ENCODE peak calls at places on chromosomes 2 and 18, in nine cellular contexts. M is GM12865, V is kidney, H is GM06990, T is endothelial cell of umbilical vein, C is progenitor cell of endocrine pancreas, O is heart right ventricle, Y is neural crest cell, G is psoas muscle. E is an unnamed sample.

GRCh38 chr2:168336786-168337388 is 89.5 kb upstream of the STK39 start:
- DNase-seq in H (no peak), M (peak; percentile 48), Y (no peak), O (peak; percentile 17), C (no peak), T (no peak), G (no peak), V (no peak), E (peak; percentile 22)

GRCh38 chr2:133812826-133813617 is 244.8 kb upstream of the NCKAP5 start:
- DNase-seq in T (peak; percentile 78), G (no peak), M (no peak), H (no peak), V (no peak), C (no peak), Y (no peak), O (no peak), E (no peak)

GRCh38 chr2:100776445-100776844 is 43.5 kb upstream of the NPAS2 start:
- DNase-seq in Y (no peak), O (no peak), T (no peak), G (no peak), M (no peak), V (no peak), H (no peak), C (no peak), E (no peak)

GRCh38 chr2:20672191-20672951 is 5.4 kb downstream of the GDF7 start:
- DNase-seq in V (peak; percentile 75), C (no peak), G (no peak), Y (no peak), O (no peak), M (no peak), H (no peak), T (no peak), E (no peak)

GRCh38 chr2:240919161-240919781 is 13.1 kb downstream of the CROCC2 start:
- DNase-seq in C (peak; percentile 8), M (no peak), H (no peak), O (no peak), V (peak; percentile 68), T (no peak), Y (no peak), G (peak; percentile 10), E (no peak)

GRCh38 chr2:120204022-120204405 is 19.2 kb downstream of the TMEM185B start:
- DNase-seq in V (no peak), M (no peak), T (no peak), C (no peak), G (no peak), Y (no peak), H (no peak), O (no peak), E (peak; percentile 14)

GRCh38 chr2:25831744-25832449 is 46.4 kb downstream of the ASXL2 start:
- DNase-seq in C (no peak), G (no peak), V (no peak), Y (no peak), H (no peak), M (no peak), O (no peak), T (peak; percentile 30), E (no peak)

GRCh38 chr2:217790195-217790594 is 212.6 kb downstream of the TNS1 start:
- DNase-seq in O (no peak), M (no peak), G (no peak), Y (no peak), V (no peak), C (no peak), T (no peak), H (no peak), E (peak; percentile 44)

GRCh38 chr2:231191896-231192872 is 6.2 kb upstream of the ARMC9 start:
- DNase-seq in T (peak; percentile 77), M (peak; percentile 45), O (peak; percentile 73), V (peak; percentile 92), G (peak; percentile 82), H (no peak), C (peak; percentile 34), Y (peak; percentile 55), E (no peak)

GRCh38 chr2:196783431-196784094 is 15.9 kb downstream of the GTF3C3 start:
- DNase-seq in V (no peak), M (no peak), H (no peak), O (no peak), G (no peak), T (no peak), C (no peak), Y (no peak), E (peak; percentile 18)

GRCh38 chr18:79818631-79819030 is 20.9 kb downstream of the KCNG2 start:
- DNase-seq in O (no peak), C (no peak), V (no peak), G (no peak), Y (no peak), H (no peak), T (no peak), M (no peak), E (no peak)

GRCh38 chr2:236706288-236706687 is 136.7 kb downstream of the ACKR3 start:
- DNase-seq in G (no peak), C (no peak), V (no peak), M (no peak), H (no peak), Y (no peak), O (no peak), T (no peak), E (no peak)

GRCh38 chr2:1222062-1222461 is 191.2 kb upstream of the TPO start:
- DNase-seq in Y (no peak), C (no peak), M (no peak), O (no peak), H (no peak), V (no peak), G (no peak), T (no peak), E (no peak)

GRCh38 chr2:1224901-1225300 is 188.4 kb upstream of the TPO start:
- DNase-seq in V (no peak), O (no peak), C (no peak), T (no peak), Y (no peak), M (no peak), G (no peak), H (no peak), E (no peak)

GRCh38 chr2:1227289-1227900 is 185.9 kb upstream of the TPO start:
- DNase-seq in M (no peak), O (peak; percentile 68), H (no peak), T (no peak), G (no peak), V (peak; percentile 78), Y (no peak), C (no peak), E (no peak)

GRCh38 chr2:1226766-1227165 is 186.5 kb upstream of the TPO start:
- DNase-seq in G (no peak), C (no peak), M (no peak), Y (no peak), O (no peak), T (no peak), V (no peak), H (no peak), E (no peak)

DNA sequence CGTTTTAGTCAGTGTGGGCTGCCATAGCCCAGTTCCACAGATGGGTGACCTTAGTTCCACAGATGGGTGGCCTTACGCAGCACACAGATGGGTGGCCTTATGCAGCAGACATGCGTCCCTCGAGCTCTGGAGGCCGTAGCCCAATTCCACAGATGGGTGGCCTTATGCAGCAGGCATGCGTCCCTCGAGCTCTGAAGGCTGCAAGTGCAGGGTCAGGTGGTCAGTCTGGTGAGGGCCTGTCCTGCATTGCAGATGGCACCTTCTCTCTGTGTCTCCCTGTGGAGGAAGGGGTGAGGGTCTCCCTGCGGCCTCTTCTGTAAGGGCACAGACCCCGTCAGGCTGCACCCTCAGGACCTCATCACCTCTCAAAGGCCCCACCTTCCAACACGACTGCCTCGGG is 189.5 kb upstream of the TPO start:
- DNase-seq in M (no peak), Y (no peak), H (no peak), O (no peak), T (no peak), V (peak; percentile 50), G (no peak), C (no peak), E (no peak)
- TF ChIP-seq CTCF in M (no peak), Y (no peak), H (no peak), O (no peak), T (no peak), V (no peak), G (no peak), C (no peak), E (no peak)

GRCh38 chr2:7510353-7510752 is 593.1 kb downstream of the RNF144A start:
- DNase-seq in V (no peak), C (no peak), G (no peak), M (no peak), H (no peak), Y (no peak), O (no peak), T (no peak), E (no peak)
- TF ChIP-seq CTCF in V (no peak), C (no peak), G (no peak), M (no peak), H (peak; percentile 20), Y (no peak), O (no peak), T (no peak), E (no peak)

GRCh38 chr2:122583159-122583917 is 827.9 kb downstream of the TSN start:
- DNase-seq in T (no peak), V (no peak), M (no peak), Y (no peak), G (no peak), H (no peak), C (no peak), O (no peak), E (no peak)
- TF ChIP-seq CTCF in T (no peak), V (no peak), M (no peak), Y (no peak), G (no peak), H (no peak), C (no peak), O (no peak), E (no peak)

GRCh38 chr18:8507881-8508280 is 101.4 kb upstream of the RAB12 start:
- DNase-seq in G (no peak), V (no peak), T (no peak), O (no peak), H (no peak), M (no peak), C (no peak), Y (no peak), E (no peak)

GRCh38 chr18:8505036-8505435 is 104.2 kb upstream of the RAB12 start:
- DNase-seq in M (no peak), H (no peak), G (no peak), O (no peak), Y (no peak), V (no peak), T (no peak), C (no peak), E (no peak)

GRCh38 chr18:8508320-8508719 is 100.9 kb upstream of the RAB12 start:
- DNase-seq in M (no peak), T (no peak), V (no peak), Y (no peak), O (no peak), C (no peak), H (no peak), G (no peak), E (no peak)

GRCh38 chr18:8506251-8507049 is 102.8 kb upstream of the RAB12 start:
- DNase-seq in T (no peak), G (no peak), V (no peak), O (no peak), H (no peak), Y (no peak), M (no peak), C (no peak), E (no peak)

DNA sequence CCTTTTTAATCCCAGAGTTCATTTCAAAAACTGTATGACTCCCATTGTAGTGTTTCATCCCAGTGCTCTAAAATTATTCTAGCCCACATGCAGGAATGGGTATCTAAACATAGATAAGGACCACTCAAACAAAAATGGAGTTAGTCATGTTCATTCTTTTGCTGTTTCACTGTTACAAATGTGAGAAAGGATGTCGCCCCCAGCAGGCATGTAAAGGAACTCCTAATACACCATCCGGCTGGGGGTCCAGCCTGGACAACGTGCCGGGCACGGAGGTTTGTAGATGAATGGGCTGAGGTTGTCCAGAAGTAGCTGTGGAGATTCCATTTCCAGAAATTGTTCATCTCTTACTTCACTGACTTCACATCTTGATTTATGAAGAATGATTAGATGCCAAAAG is 101.9 kb upstream of the RAB12 start:
- DNase-seq in H (no peak), O (no peak), M (no peak), Y (peak; percentile 8), T (peak; percentile 11), G (no peak), C (no peak), V (no peak), E (no peak)
- TF ChIP-seq CTCF in H (peak; percentile 46), O (no peak), M (peak; percentile 40), Y (peak; percentile 48), T (peak; percentile 35), G (no peak), C (peak; percentile 50), V (no peak), E (no peak)